ENCODE peak calls at places on chromosomes 16 and 17, in six cellular contexts. J is bronchial epithelial cell, C is right atrium auricular region, F is SJSA1, N is left ventricle myocardium inferior, V is body of pancreas. E is an unnamed sample.

GRCh38 chr16:58011652-58012051 is 10.4 kb downstream of the USB1 start:
- DNase-seq in J (no peak), C (no peak), F (peak; percentile 82), N (no peak), V (no peak), E (no peak)

GRCh38 chr17:28750178-28751047 is 6.6 kb downstream of the TRAF4 start:
- DNase-seq in J (peak; percentile 85), C (peak; percentile 97), F (peak; percentile 93), N (peak; percentile 92), V (peak; percentile 99), E (peak; percentile 79)

GRCh38 chr16:73054732-73055481 is 7.0 kb upstream of the ZFHX3 start:
- DNase-seq in J (peak; percentile 68), C (no peak), F (no peak), N (no peak), V (no peak), E (no peak)

GRCh38 chr16:645852-646678 is 3.1 kb upstream of the WDR90 start:
- DNase-seq in J (no peak), C (no peak), F (no peak), N (peak; percentile 79), V (peak; percentile 69), E (no peak)

GRCh38 chr17:57708401-57708800 is 36.7 kb downstream of the CCDC182 start:
- DNase-seq in J (no peak), C (peak; percentile 11), F (no peak), N (no peak), V (no peak), E (no peak)

GRCh38 chr17:80036715-80037477 is 454 bp downstream of the CCDC40 start:
- DNase-seq in J (no peak), C (no peak), F (peak; percentile 81), N (no peak), V (peak; percentile 55), E (no peak)

GRCh38 chr16:50967827-50968612 is 183.1 kb downstream of the SALL1 start:
- DNase-seq in J (no peak), C (no peak), F (no peak), N (no peak), V (no peak), E (no peak)

GRCh38 chr16:78242231-78242630 is 142.8 kb downstream of the WWOX start:
- DNase-seq in J (no peak), C (no peak), F (peak; percentile 53), N (no peak), V (no peak), E (no peak)

GRCh38 chr16:67860589-67861398 is 12.1 kb upstream of the EDC4 start:
- DNase-seq in J (peak; percentile 89), C (peak; percentile 72), F (no peak), N (no peak), V (no peak), E (no peak)

GRCh38 chr17:72477529-72477928 is 356.7 kb downstream of the SOX9 start:
- DNase-seq in J (peak; percentile 38), C (no peak), F (no peak), N (no peak), V (peak; percentile 90), E (no peak)

GRCh38 chr16:73319747-73320146 is 271.8 kb upstream of the ZFHX3 start:
- DNase-seq in J (no peak), C (no peak), F (no peak), N (no peak), V (no peak), E (no peak)

GRCh38 chr16:80274576-80275191 is 266.1 kb upstream of the DYNLRB2 start:
- DNase-seq in J (peak; percentile 89), C (no peak), F (peak; percentile 50), N (no peak), V (no peak), E (no peak)

GRCh38 chr17:8382052-8382879 is 727 bp downstream of the RPL26 start:
- DNase-seq in J (peak; percentile 13), C (no peak), F (no peak), N (no peak), V (no peak), E (no peak)

GRCh38 chr16:27611340-27611739 is 61.4 kb downstream of the KATNIP start:
- DNase-seq in J (no peak), C (no peak), F (no peak), N (no peak), V (no peak), E (no peak)

GRCh38 chr17:21528031-21528684 is 152.0 kb downstream of the KCNJ12 start:
- DNase-seq in J (no peak), C (no peak), F (no peak), N (no peak), V (no peak), E (no peak)

GRCh38 chr17:63842173-63842539 is 329 bp downstream of the SMARCD2 start:
- DNase-seq in J (no peak), C (no peak), F (peak; percentile 52), N (peak; percentile 42), V (no peak), E (no peak)

GRCh38 chr17:1087381-1088241 is 90.7 kb downstream of the TIMM22 start:
- DNase-seq in J (peak; percentile 78), C (no peak), F (no peak), N (peak; percentile 70), V (peak; percentile 95), E (no peak)

GRCh38 chr16:23185661-23186060 is 3.1 kb downstream of the SCNN1G start:
- DNase-seq in J (no peak), C (no peak), F (no peak), N (no peak), V (peak; percentile 58), E (no peak)

GRCh38 chr16:23181506-23181905 is 1.0 kb upstream of the SCNN1G start:
- DNase-seq in J (no peak), C (no peak), F (no peak), N (no peak), V (no peak), E (no peak)

GRCh38 chr16:23183486-23183862 is 929 bp downstream of the SCNN1G start:
- DNase-seq in J (no peak), C (no peak), F (no peak), N (no peak), V (no peak), E (no peak)

GRCh38 chr16:23182206-23182674 is 305 bp upstream of the SCNN1G start:
- DNase-seq in J (peak; percentile 69), C (no peak), F (peak; percentile 74), N (peak; percentile 61), V (peak; percentile 95), E (peak; percentile 21)

GRCh38 chr16:23182675-23183485 is at the start of gene SCNN1G:
- DNase-seq in J (no peak), C (no peak), F (no peak), N (peak; percentile 16), V (peak; percentile 21), E (no peak)
- H3K4me3 ChIP-seq in J (peak within 1 kb of the TSS; percentile 38), C (peak within 1 kb of the TSS; percentile 47), F (peak within 1 kb of the TSS; percentile 13), N (peak within 1 kb of the TSS; percentile 67), V (no peak within 1 kb of the TSS), E (peak within 1 kb of the TSS; percentile 32)

DNA sequence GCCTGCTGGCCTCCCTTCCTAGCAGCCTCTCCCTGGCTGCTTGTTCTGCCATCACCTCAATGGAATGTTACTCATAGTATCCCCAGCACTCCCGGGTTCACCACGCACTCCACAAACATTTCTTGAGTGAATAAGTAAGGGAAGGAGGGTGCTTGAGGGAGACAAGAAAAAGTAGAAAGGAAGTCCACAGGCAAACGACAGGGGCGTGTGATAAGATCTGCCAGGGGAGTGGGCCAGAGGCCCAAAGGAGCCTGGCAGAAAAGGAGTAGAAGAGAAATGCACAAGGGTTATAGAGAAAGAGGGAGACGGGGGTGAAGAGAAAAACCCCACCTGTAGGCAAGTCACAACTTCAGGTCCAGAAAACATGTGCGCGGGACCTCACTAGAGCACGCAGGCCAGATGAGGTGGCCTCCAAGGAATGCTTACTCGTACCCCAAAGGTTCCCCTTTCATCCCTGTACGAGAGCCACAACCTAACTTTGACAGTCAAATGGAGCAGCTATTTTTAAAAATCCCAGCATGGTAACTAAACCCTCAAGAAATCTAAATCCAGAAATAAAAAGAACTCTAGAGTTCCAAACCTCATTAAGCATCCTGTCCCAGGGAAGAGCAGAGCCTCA is 6.6 kb downstream of the ZDHHC7 start:
- DNase-seq in J (peak; percentile 82), C (no peak), F (peak; percentile 86), N (no peak), V (no peak), E (no peak)
- H3K4me3 ChIP-seq in J (no peak overlapping the region), C (no peak overlapping the region), F (no peak overlapping the region), N (no peak overlapping the region), V (no peak overlapping the region), E (no peak overlapping the region)

GRCh38 chr17:39719563-39719962 is 10.8 kb downstream of the MIEN1 start:
- DNase-seq in J (no peak), C (no peak), F (no peak), N (no peak), V (no peak), E (no peak)

GRCh38 chr17:39716073-39716818 is 14.1 kb downstream of the MIEN1 start:
- DNase-seq in J (no peak), C (no peak), F (no peak), N (peak; percentile 42), V (no peak), E (no peak)

GRCh38 chr17:39715375-39716072 is 14.8 kb downstream of the MIEN1 start:
- DNase-seq in J (no peak), C (no peak), F (no peak), N (no peak), V (no peak), E (no peak)

GRCh38 chr17:39716879-39717536 is 13.3 kb downstream of the MIEN1 start:
- DNase-seq in J (peak; percentile 62), C (no peak), F (no peak), N (no peak), V (no peak), E (no peak)

DNA sequence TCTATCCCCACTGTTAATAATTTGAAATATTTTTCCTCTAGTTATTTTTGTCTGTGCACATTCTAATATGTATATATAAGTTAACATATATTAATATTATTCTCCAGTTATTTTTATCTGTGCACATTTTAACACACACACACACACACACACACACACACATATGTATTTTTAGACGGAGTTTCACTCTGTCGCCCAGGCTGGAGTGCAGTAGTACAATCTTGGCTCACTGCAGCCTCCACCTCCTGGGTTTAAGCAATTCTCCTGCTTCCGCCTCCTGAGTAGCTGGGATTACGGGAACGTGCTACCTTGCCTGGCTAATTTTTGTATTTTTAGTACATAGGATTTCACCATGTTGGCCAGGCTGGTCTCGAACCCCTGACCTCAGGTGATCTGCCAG is 12.7 kb downstream of the MIEN1 start:
- DNase-seq in J (no peak), C (no peak), F (no peak), N (no peak), V (no peak), E (no peak)
- H3K4me3 ChIP-seq in J (no peak overlapping the region), C (no peak overlapping the region), F (no peak overlapping the region), N (no peak overlapping the region), V (no peak overlapping the region), E (no peak overlapping the region)

GRCh38 chr17:39688475-39688835 is 598 bp upstream of the PGAP3 start:
- DNase-seq in J (no peak), C (no peak), F (no peak), N (no peak), V (no peak), E (no peak)
- H3K4me3 ChIP-seq in J (peak overlapping the region; percentile 48), C (peak overlapping the region; percentile 75), F (peak overlapping the region; percentile 46), N (peak overlapping the region; percentile 74), V (peak overlapping the region; percentile 65), E (peak overlapping the region; percentile 65)

E was measured in GM12864.